ENCODE peak calls at places on chromosomes 6 and 20, in seven cellular contexts. One of them, this sample, is unnamed.

GRCh38 chr20:63441136-63441776 is 31.2 kb downstream of the KCNQ2 start:
- DNase-seq in Kasumi-1: peak
- DNase-seq in effector memory CD8-positive, alpha-beta T cell: no peak
- DNase-seq in iris pigment epithelial cell: no peak
- DNase-seq in left ventricle myocardium superior: no peak
- DNase-seq in OCI-M1: peak
- DNase-seq in CD4-positive, alpha-beta T cell: peak
- DNase-seq in this sample: peak

GRCh38 chr20:38165089-38165965 is at the start of gene TGM2:
- DNase-seq in Kasumi-1: no peak
- DNase-seq in effector memory CD8-positive, alpha-beta T cell: peak
- DNase-seq in iris pigment epithelial cell: peak
- DNase-seq in left ventricle myocardium superior: peak
- DNase-seq in OCI-M1: peak
- DNase-seq in CD4-positive, alpha-beta T cell: peak
- DNase-seq in this sample: peak

GRCh38 chr20:41686961-41687360 is 68.8 kb upstream of the CHD6 start:
- DNase-seq in Kasumi-1: no peak
- DNase-seq in effector memory CD8-positive, alpha-beta T cell: no peak
- DNase-seq in iris pigment epithelial cell: no peak
- DNase-seq in left ventricle myocardium superior: no peak
- DNase-seq in OCI-M1: no peak
- DNase-seq in CD4-positive, alpha-beta T cell: no peak
- DNase-seq in this sample: peak

GRCh38 chr20:10625641-10626040 is 48.2 kb downstream of the JAG1 start:
- DNase-seq in Kasumi-1: no peak
- DNase-seq in effector memory CD8-positive, alpha-beta T cell: no peak
- DNase-seq in iris pigment epithelial cell: no peak
- DNase-seq in left ventricle myocardium superior: no peak
- DNase-seq in OCI-M1: no peak
- DNase-seq in CD4-positive, alpha-beta T cell: no peak
- DNase-seq in this sample: no peak

GRCh38 chr6:152874267-152874666 is 108.6 kb downstream of the FBXO5 start:
- DNase-seq in Kasumi-1: no peak
- DNase-seq in effector memory CD8-positive, alpha-beta T cell: no peak
- DNase-seq in iris pigment epithelial cell: no peak
- DNase-seq in left ventricle myocardium superior: no peak
- DNase-seq in OCI-M1: no peak
- DNase-seq in CD4-positive, alpha-beta T cell: no peak
- DNase-seq in this sample: no peak

GRCh38 chr6:136487746-136488145 is 62.5 kb downstream of the MAP7 start:
- DNase-seq in Kasumi-1: no peak
- DNase-seq in effector memory CD8-positive, alpha-beta T cell: no peak
- DNase-seq in iris pigment epithelial cell: peak
- DNase-seq in left ventricle myocardium superior: no peak
- DNase-seq in OCI-M1: no peak
- DNase-seq in CD4-positive, alpha-beta T cell: no peak
- DNase-seq in this sample: no peak

GRCh38 chr20:23419995-23420901 is 1.0 kb downstream of the NAPB start:
- DNase-seq in Kasumi-1: peak
- DNase-seq in effector memory CD8-positive, alpha-beta T cell: peak
- DNase-seq in iris pigment epithelial cell: peak
- DNase-seq in left ventricle myocardium superior: peak
- DNase-seq in OCI-M1: peak
- DNase-seq in CD4-positive, alpha-beta T cell: peak
- DNase-seq in this sample: peak

GRCh38 chr6:33985947-33986346 is 159.9 kb downstream of the GRM4 start:
- DNase-seq in Kasumi-1: no peak
- DNase-seq in effector memory CD8-positive, alpha-beta T cell: no peak
- DNase-seq in iris pigment epithelial cell: no peak
- DNase-seq in left ventricle myocardium superior: no peak
- DNase-seq in OCI-M1: no peak
- DNase-seq in CD4-positive, alpha-beta T cell: no peak
- DNase-seq in this sample: no peak

GRCh38 chr6:43714311-43715055 is 26.9 kb upstream of the MRPS18A start:
- DNase-seq in Kasumi-1: no peak
- DNase-seq in effector memory CD8-positive, alpha-beta T cell: no peak
- DNase-seq in iris pigment epithelial cell: no peak
- DNase-seq in left ventricle myocardium superior: peak
- DNase-seq in OCI-M1: peak
- DNase-seq in CD4-positive, alpha-beta T cell: no peak
- DNase-seq in this sample: peak